ENCODE peak calls at places on chromosomes 12 and 14, in four cellular contexts. D is IMR-90, L is transverse colon, X is AG04450. M is an unnamed sample. For H3K27me3 and H3K9me3, the result is how much of the 10 kb centered on the place peaks cover.

GRCh38 chr14:20422886-20423285 is 9.6 kb upstream of the TEP1 start:
- DNase-seq in D (no peak), L (no peak), X (no peak), M (no peak)

GRCh38 chr12:51033457-51034089 is 7.4 kb upstream of the SLC11A2 start:
- DNase-seq in D (no peak), L (no peak), X (no peak), M (no peak)

GRCh38 chr14:77830692-77831091 is 30.8 kb downstream of the ADCK1 start:
- DNase-seq in D (no peak), L (no peak), X (no peak), M (no peak)

GRCh38 chr12:109738878-109739665 is 25.4 kb downstream of the FAM222A start:
- DNase-seq in D (peak), L (no peak), X (no peak), M (no peak)

GRCh38 chr12:126182619-126183236 is 1117.5 kb downstream of the AACS start:
- DNase-seq in D (no peak), L (no peak), X (no peak), M (no peak)

GRCh38 chr14:85530626-85531025 is 682 bp downstream of the FLRT2 start:
- DNase-seq in D (no peak), L (no peak), X (no peak), M (no peak)

GRCh38 chr12:62976110-62976640 is 41.2 kb upstream of the PPM1H start:
- DNase-seq in D (no peak), L (no peak), X (no peak), M (no peak)

GRCh38 chr12:1691123-1692007 is 495 bp downstream of the ADIPOR2 start:
- DNase-seq in D (no peak), L (peak), X (no peak), M (no peak)

GRCh38 chr12:13900718-13901117 is 80.7 kb downstream of the GRIN2B start:
- DNase-seq in D (no peak), L (no peak), X (no peak), M (no peak)

GRCh38 chr12:75666980-75667359 is 155.6 kb upstream of the KRR1 start:
- DNase-seq in D (peak), L (no peak), X (no peak), M (no peak)

GRCh38 chr12:90816353-90817089 is 138.5 kb downstream of the CCER1 start:
- DNase-seq in D (peak), L (no peak), X (no peak), M (no peak)

GRCh38 chr12:55760663-55761062 is 17.7 kb downstream of the GDF11 start:
- DNase-seq in D (no peak), L (no peak), X (no peak), M (no peak)

GRCh38 chr14:70036665-70037064 is 152.1 kb downstream of the SLC8A3 start:
- DNase-seq in D (no peak), L (no peak), X (no peak), M (no peak)

GRCh38 chr12:26346748-26347147 is 151.4 kb downstream of the SSPN start:
- DNase-seq in D (peak), L (no peak), X (no peak), M (no peak)

GRCh38 chr12:69633061-69633460 is 22.4 kb upstream of the LRRC10 start:
- DNase-seq in D (no peak), L (no peak), X (no peak), M (no peak)

GRCh38 chr12:55044135-55044534 is 24.4 kb downstream of the NEUROD4 start:
- DNase-seq in D (no peak), L (no peak), X (no peak), M (no peak)

GRCh38 chr12:69655616-69656336 is 43.3 kb downstream of the BEST3 start:
- DNase-seq in D (peak), L (no peak), X (peak), M (no peak)

GRCh38 chr12:107236824-107237467 is 143.6 kb upstream of the CRY1 start:
- DNase-seq in D (peak), L (no peak), X (peak), M (no peak)

GRCh38 chr14:40308240-40308639 is 876.0 kb upstream of the FBXO33 start:
- DNase-seq in D (no peak), L (no peak), X (no peak), M (no peak)

GRCh38 chr12:2957816-2958431 is 1.3 kb upstream of the TEAD4 start:
- DNase-seq in D (no peak), L (no peak), X (no peak), M (no peak)

GRCh38 chr12:77599782-77600491 is 230.8 kb upstream of the NAV3 start:
- DNase-seq in D (no peak), L (no peak), X (no peak), M (no peak)

GRCh38 chr14:22976620-22977433 is 5.5 kb downstream of the AJUBA start:
- DNase-seq in D (peak), L (peak), X (no peak), M (no peak)

GRCh38 chr12:24739094-24739779 is 209.7 kb downstream of the BCAT1 start:
- DNase-seq in D (no peak), L (no peak), X (no peak), M (no peak)

GRCh38 chr12:442235-442884 is 17.4 kb upstream of the B4GALNT3 start:
- DNase-seq in D (peak), L (peak), X (peak), M (peak)

GRCh38 chr12:116955382-116956021 is 44.8 kb downstream of the FBXW8 start:
- DNase-seq in D (peak), L (peak), X (no peak), M (peak)

GRCh38 chr12:111143216-111143756 is 222.9 kb upstream of the MYL2 start:
- DNase-seq in D (no peak), L (no peak), X (no peak), M (no peak)
- H3K27me3 ChIP-seq in D (under half), L (under half), X (under half), M (under half)

DNA sequence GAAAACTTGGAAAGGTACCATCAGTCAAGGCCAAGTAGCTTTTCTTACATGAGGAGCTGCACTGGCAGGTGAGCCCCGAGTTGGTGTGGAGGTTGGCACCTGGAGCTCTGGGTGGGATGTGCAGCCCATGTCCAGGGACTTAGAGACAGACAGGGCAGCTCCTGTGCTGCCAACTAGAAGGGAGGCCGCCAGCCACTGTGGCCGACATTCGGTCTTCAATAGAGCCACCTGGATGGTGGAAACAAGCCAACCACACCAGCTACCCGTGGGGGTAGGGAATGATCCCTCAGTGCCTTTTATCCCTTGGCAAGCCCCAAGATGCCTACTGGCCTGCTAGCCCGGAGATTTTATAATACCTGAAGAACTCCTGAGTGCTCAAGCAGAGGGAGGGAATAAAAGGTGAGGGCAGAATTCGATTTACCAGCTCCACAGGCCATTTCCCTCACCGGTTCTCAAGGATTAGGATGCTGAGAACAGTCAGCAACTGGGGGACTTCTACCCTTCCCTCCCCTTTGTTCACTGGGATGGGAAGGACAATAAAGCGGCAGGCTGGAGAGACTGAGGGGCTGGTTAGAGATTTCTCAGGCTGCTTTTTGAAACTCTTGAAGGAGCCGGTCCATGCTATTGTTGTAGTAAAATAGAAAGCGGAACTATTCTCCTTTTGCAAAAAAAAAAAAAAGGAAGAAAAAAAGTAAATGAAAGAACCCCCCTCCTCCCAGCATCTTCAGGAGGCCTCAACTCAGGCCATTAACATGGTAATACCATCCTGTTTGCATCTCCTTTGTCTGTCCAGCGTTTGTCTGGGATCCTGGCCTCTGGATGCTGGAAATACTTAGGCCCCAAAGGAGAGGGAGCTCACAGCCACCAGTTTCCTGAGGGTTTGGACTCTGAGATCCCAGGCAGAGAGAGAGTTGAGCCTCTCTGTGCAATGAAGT is 321.6 kb downstream of the ZFP36L1 start:
- DNase-seq in D (no peak), L (no peak), X (no peak), M (no peak)
- H3K4me3 ChIP-seq in D (no peak), L (no peak), X (no peak), M (no peak)

DNA sequence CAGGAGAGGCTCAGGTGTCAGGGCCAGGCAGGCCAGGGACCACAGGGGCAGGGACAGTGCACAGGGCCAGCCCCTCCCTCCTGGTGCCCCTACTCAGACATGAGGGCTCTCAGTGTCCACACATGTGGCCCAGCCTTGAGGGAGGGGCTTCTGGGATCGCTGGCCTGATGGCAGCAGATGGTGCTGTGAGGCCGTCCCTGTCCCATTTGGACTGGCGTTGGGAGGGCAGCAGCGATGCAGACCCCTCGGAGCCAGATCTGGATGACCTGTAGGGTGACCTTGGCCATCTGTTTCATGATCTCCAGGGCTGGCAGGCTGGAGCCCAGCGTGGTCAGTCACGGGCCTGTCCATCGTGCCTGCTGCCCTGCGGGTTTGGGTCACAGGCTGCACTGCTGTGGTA is 377.6 kb downstream of the TMEM121 start:
- DNase-seq in D (no peak), L (no peak), X (no peak), M (no peak)
- H3K9me3 ChIP-seq in D (under half), L (under half), X (half or more), M (under half)

GRCh38 chr14:50705026-50705593 is 37.0 kb upstream of the SAV1 start:
- DNase-seq in D (no peak), L (no peak), X (no peak), M (no peak)

DNA sequence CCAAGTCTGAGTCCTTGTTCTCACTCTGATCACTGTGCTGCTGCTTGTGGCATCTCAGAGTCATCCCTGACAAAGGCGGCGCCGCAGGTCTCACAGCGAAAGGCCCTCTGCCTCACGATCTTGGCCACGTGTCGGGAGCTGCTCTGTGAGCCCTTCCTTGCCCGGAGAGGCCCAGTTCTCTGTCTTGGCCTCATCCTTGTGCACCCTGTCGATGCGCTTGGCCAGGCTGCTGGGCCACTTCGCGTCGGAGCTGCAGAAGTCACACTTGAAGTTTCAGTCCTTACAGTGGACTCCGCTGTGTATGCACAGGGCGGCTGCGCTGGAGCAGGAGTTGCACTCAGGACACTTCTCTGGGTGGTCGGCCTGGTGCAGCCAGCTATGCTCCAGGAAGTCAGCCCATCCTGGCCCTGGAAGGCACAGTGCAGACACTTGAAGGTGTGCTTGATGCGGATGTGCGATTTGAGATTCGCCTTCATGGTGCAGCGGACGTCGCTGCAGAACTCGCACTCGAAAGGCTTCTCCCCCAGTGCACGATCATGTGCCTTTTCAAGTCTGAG is 36.4 kb upstream of the SAV1 start:
- DNase-seq in D (no peak), L (no peak), X (no peak), M (no peak)
- H3K27me3 ChIP-seq in D (under half), L (under half), X (under half), M (under half)

GRCh38 chr14:73462815-73463214 is 4.5 kb upstream of the NUMB start:
- DNase-seq in D (no peak), L (no peak), X (no peak), M (no peak)
- H3K4me3 ChIP-seq in D (no peak), L (peak), X (peak), M (no peak)

GRCh38 chr12:34376133-34376799 is 354.0 kb downstream of the ALG10 start:
- DNase-seq in D (no peak), L (no peak), X (no peak), M (no peak)

GRCh38 chr12:34384693-34385092 is 362.4 kb downstream of the ALG10 start:
- DNase-seq in D (no peak), L (no peak), X (no peak), M (no peak)

GRCh38 chr12:34373926-34374325 is 351.6 kb downstream of the ALG10 start:
- DNase-seq in D (no peak), L (no peak), X (no peak), M (no peak)

GRCh38 chr12:34377243-34378035 is 355.1 kb downstream of the ALG10 start:
- DNase-seq in D (no peak), L (no peak), X (no peak), M (no peak)

GRCh38 chr12:34379142-34379541 is 356.8 kb downstream of the ALG10 start:
- DNase-seq in D (no peak), L (no peak), X (no peak), M (no peak)
- H3K9me3 ChIP-seq in D (under half), L (under half), X (half or more), M (under half)